ENCODE peak calls at places on chromosomes 11 and 22, in nine cellular contexts. One of them, this sample, is unnamed.

GRCh38 chr11:39174965-39175364 is 2284.5 kb downstream of the LRRC4C start:
- DNase-seq in activated naive CD4-positive, alpha-beta T cell: no peak
- DNase-seq in neural progenitor cell: no peak
- DNase-seq in activated gamma-delta T cell treated with anti-CD3 and anti-CD28 coated beads, Interleukin-2, amount 50 U/mL, for 16 hours: no peak
- DNase-seq in stimulated activated CD4-positive, alpha-beta T cell treated with anti-CD3 and anti-CD28 coated beads, Interleukin-1b, Interleukin-23, amount 100 ng/mL, for 24 hours: no peak
- DNase-seq in anterior cingulate cortex: no peak
- DNase-seq in iPS-NIHi11: no peak
- DNase-seq in naive thymus-derived CD8-positive, alpha-beta T cell: no peak
- DNase-seq in NCI-H1436 treated with DMSO at 0.1 percent for 48 hours: no peak
- DNase-seq in this sample: no peak

GRCh38 chr22:19722175-19722914 is 994 bp upstream of the GP1BB start:
- DNase-seq in activated naive CD4-positive, alpha-beta T cell: no peak
- DNase-seq in neural progenitor cell: peak
- DNase-seq in activated gamma-delta T cell treated with anti-CD3 and anti-CD28 coated beads, Interleukin-2, amount 50 U/mL, for 16 hours: no peak
- DNase-seq in stimulated activated CD4-positive, alpha-beta T cell treated with anti-CD3 and anti-CD28 coated beads, Interleukin-1b, Interleukin-23, amount 100 ng/mL, for 24 hours: no peak
- DNase-seq in anterior cingulate cortex: no peak
- DNase-seq in iPS-NIHi11: no peak
- DNase-seq in naive thymus-derived CD8-positive, alpha-beta T cell: no peak
- DNase-seq in NCI-H1436 treated with DMSO at 0.1 percent for 48 hours: no peak
- DNase-seq in this sample: no peak

GRCh38 chr11:121337078-121337477 is 44.5 kb downstream of the SC5D start:
- DNase-seq in activated naive CD4-positive, alpha-beta T cell: no peak
- DNase-seq in neural progenitor cell: no peak
- DNase-seq in activated gamma-delta T cell treated with anti-CD3 and anti-CD28 coated beads, Interleukin-2, amount 50 U/mL, for 16 hours: no peak
- DNase-seq in stimulated activated CD4-positive, alpha-beta T cell treated with anti-CD3 and anti-CD28 coated beads, Interleukin-1b, Interleukin-23, amount 100 ng/mL, for 24 hours: no peak
- DNase-seq in anterior cingulate cortex: no peak
- DNase-seq in iPS-NIHi11: no peak
- DNase-seq in naive thymus-derived CD8-positive, alpha-beta T cell: peak
- DNase-seq in NCI-H1436 treated with DMSO at 0.1 percent for 48 hours: no peak
- DNase-seq in this sample: no peak

GRCh38 chr11:64224151-64224890 is 1.7 kb downstream of the TRPT1 start:
- DNase-seq in activated naive CD4-positive, alpha-beta T cell: no peak
- DNase-seq in neural progenitor cell: no peak
- DNase-seq in activated gamma-delta T cell treated with anti-CD3 and anti-CD28 coated beads, Interleukin-2, amount 50 U/mL, for 16 hours: no peak
- DNase-seq in stimulated activated CD4-positive, alpha-beta T cell treated with anti-CD3 and anti-CD28 coated beads, Interleukin-1b, Interleukin-23, amount 100 ng/mL, for 24 hours: no peak
- DNase-seq in anterior cingulate cortex: no peak
- DNase-seq in iPS-NIHi11: no peak
- DNase-seq in naive thymus-derived CD8-positive, alpha-beta T cell: no peak
- DNase-seq in NCI-H1436 treated with DMSO at 0.1 percent for 48 hours: no peak
- DNase-seq in this sample: no peak

GRCh38 chr22:26554956-26555355 is 35.0 kb downstream of the TPST2 start:
- DNase-seq in activated naive CD4-positive, alpha-beta T cell: no peak
- DNase-seq in neural progenitor cell: no peak
- DNase-seq in activated gamma-delta T cell treated with anti-CD3 and anti-CD28 coated beads, Interleukin-2, amount 50 U/mL, for 16 hours: no peak
- DNase-seq in stimulated activated CD4-positive, alpha-beta T cell treated with anti-CD3 and anti-CD28 coated beads, Interleukin-1b, Interleukin-23, amount 100 ng/mL, for 24 hours: no peak
- DNase-seq in anterior cingulate cortex: no peak
- DNase-seq in iPS-NIHi11: no peak
- DNase-seq in naive thymus-derived CD8-positive, alpha-beta T cell: no peak
- DNase-seq in NCI-H1436 treated with DMSO at 0.1 percent for 48 hours: no peak
- DNase-seq in this sample: peak

GRCh38 chr11:122559734-122560382 is 95.7 kb upstream of the UBASH3B start:
- DNase-seq in activated naive CD4-positive, alpha-beta T cell: no peak
- DNase-seq in neural progenitor cell: peak
- DNase-seq in activated gamma-delta T cell treated with anti-CD3 and anti-CD28 coated beads, Interleukin-2, amount 50 U/mL, for 16 hours: no peak
- DNase-seq in stimulated activated CD4-positive, alpha-beta T cell treated with anti-CD3 and anti-CD28 coated beads, Interleukin-1b, Interleukin-23, amount 100 ng/mL, for 24 hours: no peak
- DNase-seq in anterior cingulate cortex: no peak
- DNase-seq in iPS-NIHi11: peak
- DNase-seq in naive thymus-derived CD8-positive, alpha-beta T cell: no peak
- DNase-seq in NCI-H1436 treated with DMSO at 0.1 percent for 48 hours: no peak
- DNase-seq in this sample: no peak

GRCh38 chr11:69075421-69076128 is 26.8 kb downstream of the TPCN2 start:
- DNase-seq in activated naive CD4-positive, alpha-beta T cell: no peak
- DNase-seq in neural progenitor cell: no peak
- DNase-seq in activated gamma-delta T cell treated with anti-CD3 and anti-CD28 coated beads, Interleukin-2, amount 50 U/mL, for 16 hours: no peak
- DNase-seq in stimulated activated CD4-positive, alpha-beta T cell treated with anti-CD3 and anti-CD28 coated beads, Interleukin-1b, Interleukin-23, amount 100 ng/mL, for 24 hours: no peak
- DNase-seq in anterior cingulate cortex: peak
- DNase-seq in iPS-NIHi11: no peak
- DNase-seq in naive thymus-derived CD8-positive, alpha-beta T cell: no peak
- DNase-seq in NCI-H1436 treated with DMSO at 0.1 percent for 48 hours: no peak
- DNase-seq in this sample: no peak

GRCh38 chr11:65204646-65205601 is 23.2 kb downstream of the CAPN1 start:
- DNase-seq in activated naive CD4-positive, alpha-beta T cell: no peak
- DNase-seq in neural progenitor cell: peak
- DNase-seq in activated gamma-delta T cell treated with anti-CD3 and anti-CD28 coated beads, Interleukin-2, amount 50 U/mL, for 16 hours: peak
- DNase-seq in stimulated activated CD4-positive, alpha-beta T cell treated with anti-CD3 and anti-CD28 coated beads, Interleukin-1b, Interleukin-23, amount 100 ng/mL, for 24 hours: peak
- DNase-seq in anterior cingulate cortex: peak
- DNase-seq in iPS-NIHi11: peak
- DNase-seq in naive thymus-derived CD8-positive, alpha-beta T cell: peak
- DNase-seq in NCI-H1436 treated with DMSO at 0.1 percent for 48 hours: no peak
- DNase-seq in this sample: no peak

GRCh38 chr22:18035740-18036139 is 11.4 kb upstream of the MICAL3 start:
- DNase-seq in activated naive CD4-positive, alpha-beta T cell: no peak
- DNase-seq in neural progenitor cell: no peak
- DNase-seq in activated gamma-delta T cell treated with anti-CD3 and anti-CD28 coated beads, Interleukin-2, amount 50 U/mL, for 16 hours: no peak
- DNase-seq in stimulated activated CD4-positive, alpha-beta T cell treated with anti-CD3 and anti-CD28 coated beads, Interleukin-1b, Interleukin-23, amount 100 ng/mL, for 24 hours: no peak
- DNase-seq in anterior cingulate cortex: no peak
- DNase-seq in iPS-NIHi11: peak
- DNase-seq in naive thymus-derived CD8-positive, alpha-beta T cell: no peak
- DNase-seq in NCI-H1436 treated with DMSO at 0.1 percent for 48 hours: no peak
- DNase-seq in this sample: no peak

GRCh38 chr11:115148691-115149090 is 355.5 kb downstream of the CADM1 start:
- DNase-seq in activated naive CD4-positive, alpha-beta T cell: no peak
- DNase-seq in neural progenitor cell: no peak
- DNase-seq in activated gamma-delta T cell treated with anti-CD3 and anti-CD28 coated beads, Interleukin-2, amount 50 U/mL, for 16 hours: no peak
- DNase-seq in stimulated activated CD4-positive, alpha-beta T cell treated with anti-CD3 and anti-CD28 coated beads, Interleukin-1b, Interleukin-23, amount 100 ng/mL, for 24 hours: no peak
- DNase-seq in anterior cingulate cortex: no peak
- DNase-seq in iPS-NIHi11: no peak
- DNase-seq in naive thymus-derived CD8-positive, alpha-beta T cell: no peak
- DNase-seq in NCI-H1436 treated with DMSO at 0.1 percent for 48 hours: no peak
- DNase-seq in this sample: no peak

GRCh38 chr22:40572976-40573375 is 63.5 kb downstream of the MRTFA start:
- DNase-seq in activated naive CD4-positive, alpha-beta T cell: no peak
- DNase-seq in neural progenitor cell: no peak
- DNase-seq in activated gamma-delta T cell treated with anti-CD3 and anti-CD28 coated beads, Interleukin-2, amount 50 U/mL, for 16 hours: no peak
- DNase-seq in stimulated activated CD4-positive, alpha-beta T cell treated with anti-CD3 and anti-CD28 coated beads, Interleukin-1b, Interleukin-23, amount 100 ng/mL, for 24 hours: no peak
- DNase-seq in anterior cingulate cortex: no peak
- DNase-seq in iPS-NIHi11: no peak
- DNase-seq in naive thymus-derived CD8-positive, alpha-beta T cell: no peak
- DNase-seq in NCI-H1436 treated with DMSO at 0.1 percent for 48 hours: no peak
- DNase-seq in this sample: no peak

GRCh38 chr11:129992161-129992944 is 10.3 kb downstream of the PRDM10 start:
- DNase-seq in activated naive CD4-positive, alpha-beta T cell: no peak
- DNase-seq in neural progenitor cell: peak
- DNase-seq in activated gamma-delta T cell treated with anti-CD3 and anti-CD28 coated beads, Interleukin-2, amount 50 U/mL, for 16 hours: peak
- DNase-seq in stimulated activated CD4-positive, alpha-beta T cell treated with anti-CD3 and anti-CD28 coated beads, Interleukin-1b, Interleukin-23, amount 100 ng/mL, for 24 hours: peak
- DNase-seq in anterior cingulate cortex: no peak
- DNase-seq in iPS-NIHi11: peak
- DNase-seq in naive thymus-derived CD8-positive, alpha-beta T cell: peak
- DNase-seq in NCI-H1436 treated with DMSO at 0.1 percent for 48 hours: peak
- DNase-seq in this sample: peak

GRCh38 chr11:6876914-6877313 is 489 bp downstream of the OR10A4 start:
- DNase-seq in activated naive CD4-positive, alpha-beta T cell: no peak
- DNase-seq in neural progenitor cell: no peak
- DNase-seq in activated gamma-delta T cell treated with anti-CD3 and anti-CD28 coated beads, Interleukin-2, amount 50 U/mL, for 16 hours: no peak
- DNase-seq in stimulated activated CD4-positive, alpha-beta T cell treated with anti-CD3 and anti-CD28 coated beads, Interleukin-1b, Interleukin-23, amount 100 ng/mL, for 24 hours: no peak
- DNase-seq in anterior cingulate cortex: no peak
- DNase-seq in iPS-NIHi11: no peak
- DNase-seq in naive thymus-derived CD8-positive, alpha-beta T cell: no peak
- DNase-seq in NCI-H1436 treated with DMSO at 0.1 percent for 48 hours: no peak
- DNase-seq in this sample: no peak

GRCh38 chr22:46198274-46198673 is 47.9 kb downstream of the PPARA start:
- DNase-seq in activated naive CD4-positive, alpha-beta T cell: no peak
- DNase-seq in neural progenitor cell: no peak
- DNase-seq in activated gamma-delta T cell treated with anti-CD3 and anti-CD28 coated beads, Interleukin-2, amount 50 U/mL, for 16 hours: no peak
- DNase-seq in stimulated activated CD4-positive, alpha-beta T cell treated with anti-CD3 and anti-CD28 coated beads, Interleukin-1b, Interleukin-23, amount 100 ng/mL, for 24 hours: no peak
- DNase-seq in anterior cingulate cortex: no peak
- DNase-seq in iPS-NIHi11: no peak
- DNase-seq in naive thymus-derived CD8-positive, alpha-beta T cell: no peak
- DNase-seq in NCI-H1436 treated with DMSO at 0.1 percent for 48 hours: no peak
- DNase-seq in this sample: no peak

GRCh38 chr22:39661842-39662676 is 91.5 kb downstream of the CACNA1I start:
- DNase-seq in activated naive CD4-positive, alpha-beta T cell: peak
- DNase-seq in neural progenitor cell: peak
- DNase-seq in activated gamma-delta T cell treated with anti-CD3 and anti-CD28 coated beads, Interleukin-2, amount 50 U/mL, for 16 hours: peak
- DNase-seq in stimulated activated CD4-positive, alpha-beta T cell treated with anti-CD3 and anti-CD28 coated beads, Interleukin-1b, Interleukin-23, amount 100 ng/mL, for 24 hours: peak
- DNase-seq in anterior cingulate cortex: no peak
- DNase-seq in iPS-NIHi11: peak
- DNase-seq in naive thymus-derived CD8-positive, alpha-beta T cell: peak
- DNase-seq in NCI-H1436 treated with DMSO at 0.1 percent for 48 hours: no peak
- DNase-seq in this sample: peak

GRCh38 chr11:29282088-29282487 is 734.7 kb downstream of the KCNA4 start:
- DNase-seq in activated naive CD4-positive, alpha-beta T cell: no peak
- DNase-seq in neural progenitor cell: no peak
- DNase-seq in activated gamma-delta T cell treated with anti-CD3 and anti-CD28 coated beads, Interleukin-2, amount 50 U/mL, for 16 hours: no peak
- DNase-seq in stimulated activated CD4-positive, alpha-beta T cell treated with anti-CD3 and anti-CD28 coated beads, Interleukin-1b, Interleukin-23, amount 100 ng/mL, for 24 hours: no peak
- DNase-seq in anterior cingulate cortex: no peak
- DNase-seq in iPS-NIHi11: peak
- DNase-seq in naive thymus-derived CD8-positive, alpha-beta T cell: no peak
- DNase-seq in NCI-H1436 treated with DMSO at 0.1 percent for 48 hours: no peak
- DNase-seq in this sample: no peak

GRCh38 chr11:9130297-9130696 is 38.9 kb upstream of the SCUBE2 start:
- DNase-seq in activated naive CD4-positive, alpha-beta T cell: no peak
- DNase-seq in neural progenitor cell: no peak
- DNase-seq in activated gamma-delta T cell treated with anti-CD3 and anti-CD28 coated beads, Interleukin-2, amount 50 U/mL, for 16 hours: no peak
- DNase-seq in stimulated activated CD4-positive, alpha-beta T cell treated with anti-CD3 and anti-CD28 coated beads, Interleukin-1b, Interleukin-23, amount 100 ng/mL, for 24 hours: no peak
- DNase-seq in anterior cingulate cortex: no peak
- DNase-seq in iPS-NIHi11: no peak
- DNase-seq in naive thymus-derived CD8-positive, alpha-beta T cell: no peak
- DNase-seq in NCI-H1436 treated with DMSO at 0.1 percent for 48 hours: no peak
- DNase-seq in this sample: no peak

GRCh38 chr22:36493690-36494110 is 12.3 kb upstream of the TXN2 start:
- DNase-seq in activated naive CD4-positive, alpha-beta T cell: no peak
- DNase-seq in neural progenitor cell: no peak
- DNase-seq in activated gamma-delta T cell treated with anti-CD3 and anti-CD28 coated beads, Interleukin-2, amount 50 U/mL, for 16 hours: no peak
- DNase-seq in stimulated activated CD4-positive, alpha-beta T cell treated with anti-CD3 and anti-CD28 coated beads, Interleukin-1b, Interleukin-23, amount 100 ng/mL, for 24 hours: no peak
- DNase-seq in anterior cingulate cortex: peak
- DNase-seq in iPS-NIHi11: no peak
- DNase-seq in naive thymus-derived CD8-positive, alpha-beta T cell: no peak
- DNase-seq in NCI-H1436 treated with DMSO at 0.1 percent for 48 hours: no peak
- DNase-seq in this sample: no peak

GRCh38 chr11:41431784-41432183 is 27.7 kb downstream of the LRRC4C start:
- DNase-seq in activated naive CD4-positive, alpha-beta T cell: no peak
- DNase-seq in neural progenitor cell: peak
- DNase-seq in activated gamma-delta T cell treated with anti-CD3 and anti-CD28 coated beads, Interleukin-2, amount 50 U/mL, for 16 hours: no peak
- DNase-seq in stimulated activated CD4-positive, alpha-beta T cell treated with anti-CD3 and anti-CD28 coated beads, Interleukin-1b, Interleukin-23, amount 100 ng/mL, for 24 hours: no peak
- DNase-seq in anterior cingulate cortex: no peak
- DNase-seq in iPS-NIHi11: peak
- DNase-seq in naive thymus-derived CD8-positive, alpha-beta T cell: no peak
- DNase-seq in NCI-H1436 treated with DMSO at 0.1 percent for 48 hours: no peak
- DNase-seq in this sample: no peak

GRCh38 chr22:30277547-30278344 is 11.1 kb upstream of the OSM start:
- DNase-seq in activated naive CD4-positive, alpha-beta T cell: no peak
- DNase-seq in neural progenitor cell: peak
- DNase-seq in activated gamma-delta T cell treated with anti-CD3 and anti-CD28 coated beads, Interleukin-2, amount 50 U/mL, for 16 hours: no peak
- DNase-seq in stimulated activated CD4-positive, alpha-beta T cell treated with anti-CD3 and anti-CD28 coated beads, Interleukin-1b, Interleukin-23, amount 100 ng/mL, for 24 hours: no peak
- DNase-seq in anterior cingulate cortex: peak
- DNase-seq in iPS-NIHi11: no peak
- DNase-seq in naive thymus-derived CD8-positive, alpha-beta T cell: no peak
- DNase-seq in NCI-H1436 treated with DMSO at 0.1 percent for 48 hours: no peak
- DNase-seq in this sample: no peak

GRCh38 chr11:128624269-128625170 is 37.2 kb upstream of the ETS1 start:
- DNase-seq in activated naive CD4-positive, alpha-beta T cell: no peak
- DNase-seq in neural progenitor cell: no peak
- DNase-seq in activated gamma-delta T cell treated with anti-CD3 and anti-CD28 coated beads, Interleukin-2, amount 50 U/mL, for 16 hours: peak
- DNase-seq in stimulated activated CD4-positive, alpha-beta T cell treated with anti-CD3 and anti-CD28 coated beads, Interleukin-1b, Interleukin-23, amount 100 ng/mL, for 24 hours: no peak
- DNase-seq in anterior cingulate cortex: no peak
- DNase-seq in iPS-NIHi11: no peak
- DNase-seq in naive thymus-derived CD8-positive, alpha-beta T cell: peak
- DNase-seq in NCI-H1436 treated with DMSO at 0.1 percent for 48 hours: no peak
- DNase-seq in this sample: no peak

GRCh38 chr11:65551572-65552398 is 6.4 kb downstream of the LTBP3 start:
- DNase-seq in activated naive CD4-positive, alpha-beta T cell: no peak
- DNase-seq in neural progenitor cell: peak
- DNase-seq in activated gamma-delta T cell treated with anti-CD3 and anti-CD28 coated beads, Interleukin-2, amount 50 U/mL, for 16 hours: peak
- DNase-seq in stimulated activated CD4-positive, alpha-beta T cell treated with anti-CD3 and anti-CD28 coated beads, Interleukin-1b, Interleukin-23, amount 100 ng/mL, for 24 hours: no peak
- DNase-seq in anterior cingulate cortex: no peak
- DNase-seq in iPS-NIHi11: no peak
- DNase-seq in naive thymus-derived CD8-positive, alpha-beta T cell: peak
- DNase-seq in NCI-H1436 treated with DMSO at 0.1 percent for 48 hours: peak
- DNase-seq in this sample: no peak

GRCh38 chr11:102476812-102477211 is 24.2 kb upstream of the TMEM123 start:
- DNase-seq in activated naive CD4-positive, alpha-beta T cell: no peak
- DNase-seq in neural progenitor cell: peak
- DNase-seq in activated gamma-delta T cell treated with anti-CD3 and anti-CD28 coated beads, Interleukin-2, amount 50 U/mL, for 16 hours: no peak
- DNase-seq in stimulated activated CD4-positive, alpha-beta T cell treated with anti-CD3 and anti-CD28 coated beads, Interleukin-1b, Interleukin-23, amount 100 ng/mL, for 24 hours: no peak
- DNase-seq in anterior cingulate cortex: no peak
- DNase-seq in iPS-NIHi11: peak
- DNase-seq in naive thymus-derived CD8-positive, alpha-beta T cell: peak
- DNase-seq in NCI-H1436 treated with DMSO at 0.1 percent for 48 hours: peak
- DNase-seq in this sample: no peak